ENCODE peak calls at places on chromosomes 4 and X, in five cellular contexts. R is transverse colon, D is ovary, J is right lobe of liver, W is stomach. Q is an unnamed sample.

GRCh38 chrX:69317721-69318120 is 152.5 kb upstream of the PJA1 start:
- DNase-seq in W (peak), D (no peak), J (no peak), R (no peak), Q (peak)

GRCh38 chrX:2498781-2499302 is 1.9 kb downstream of the DHRSX start:
- DNase-seq in J (peak), R (peak), W (peak), D (peak), Q (no peak)

GRCh38 chrX:106780259-106780658 is 22.2 kb upstream of the TBC1D8B start:
- DNase-seq in D (no peak), R (no peak), J (no peak), W (no peak), Q (no peak)

GRCh38 chr4:7328913-7329638 is 105.7 kb downstream of the PSAPL1 start:
- DNase-seq in R (no peak), W (no peak), D (peak), J (no peak), Q (no peak)

GRCh38 chr4:156545003-156545785 is 426.4 kb downstream of the PDGFC start:
- DNase-seq in R (no peak), D (no peak), J (no peak), W (no peak), Q (no peak)

GRCh38 chr4:42271096-42271495 is 118.6 kb upstream of the BEND4 start:
- DNase-seq in D (no peak), W (no peak), J (no peak), R (no peak), Q (no peak)

GRCh38 chr4:157221895-157222763 is 1.6 kb downstream of the GRIA2 start:
- DNase-seq in D (no peak), W (no peak), J (peak), R (no peak), Q (no peak)

GRCh38 chr4:15322016-15322415 is 105.8 kb upstream of the C1QTNF7 start:
- DNase-seq in D (no peak), W (no peak), R (no peak), J (no peak), Q (no peak)

GRCh38 chr4:56684320-56684719 is 3.2 kb upstream of the HOPX start:
- DNase-seq in J (no peak), W (no peak), D (no peak), R (no peak), Q (no peak)

GRCh38 chr4:3174371-3175338 is 74.3 kb upstream of the MSANTD1 start:
- DNase-seq in D (no peak), W (no peak), R (no peak), J (no peak), Q (no peak)

GRCh38 chr4:162075691-162076090 is 88.1 kb downstream of the FSTL5 start:
- DNase-seq in W (no peak), J (no peak), D (no peak), R (no peak), Q (no peak)

GRCh38 chr4:101393256-101393655 is 45.9 kb upstream of the PPP3CA start:
- DNase-seq in J (no peak), W (no peak), D (no peak), R (no peak), Q (no peak)

GRCh38 chr4:7964890-7965662 is 25.4 kb upstream of the AFAP1 start:
- DNase-seq in R (no peak), W (no peak), D (no peak), J (no peak), Q (no peak)

GRCh38 chrX:70477734-70478075 is 33.1 kb downstream of the DLG3 start:
- DNase-seq in J (no peak), D (no peak), W (no peak), R (no peak), Q (no peak)

GRCh38 chrX:136865270-136866168 is 15.0 kb downstream of the RBMX start:
- DNase-seq in R (no peak), D (no peak), J (no peak), W (no peak), Q (no peak)

GRCh38 chr4:146273204-146273901 is 59.0 kb downstream of the REELD1 start:
- DNase-seq in W (no peak), J (no peak), D (no peak), R (no peak), Q (no peak)

DNA sequence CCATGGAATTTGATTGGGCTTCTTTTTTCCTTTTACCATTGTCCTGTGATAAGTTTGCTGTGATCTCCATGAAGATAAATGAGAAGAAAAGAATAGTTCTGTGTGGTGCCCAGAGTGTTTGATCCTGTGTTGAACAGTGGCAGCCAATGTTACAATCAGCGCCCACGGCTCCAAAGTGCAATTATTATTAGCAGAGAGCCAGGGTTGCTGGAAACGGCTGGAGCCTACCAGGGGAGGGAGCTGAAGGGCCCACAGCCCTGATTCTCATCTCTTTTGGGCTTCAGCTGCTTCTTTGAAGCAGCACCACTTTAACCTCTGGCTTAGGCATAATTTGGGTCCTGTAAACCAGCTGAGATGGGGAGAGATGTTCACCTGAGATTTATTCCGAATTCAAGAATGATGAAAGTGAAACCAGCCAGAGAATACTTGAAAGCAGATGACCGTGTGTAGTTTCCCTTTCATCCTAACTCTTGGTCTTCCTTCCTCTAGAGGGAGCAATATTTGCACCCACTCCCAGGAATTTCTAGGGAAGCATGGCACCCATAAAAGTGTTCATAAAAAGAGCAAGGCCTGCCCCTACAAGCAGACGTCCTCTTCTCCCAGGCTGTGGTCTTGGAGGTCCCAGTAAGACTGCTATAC is 298.3 kb downstream of the EVC2 start:
- DNase-seq in D (no peak), W (no peak), R (no peak), J (no peak), Q (no peak)
- TF ChIP-seq CTCF in D (no peak), W (no peak), R (no peak), J (no peak), Q (no peak)

GRCh38 chrX:154399527-154400368 is 1.6 kb downstream of the RPL10 start:
- DNase-seq in W (no peak), D (no peak), J (no peak), R (no peak), Q (no peak)

GRCh38 chrX:154402622-154403127 is 4.5 kb downstream of the RPL10 start:
- DNase-seq in W (no peak), D (no peak), J (no peak), R (no peak), Q (no peak)

GRCh38 chrX:154403192-154403591 is 5.0 kb downstream of the RPL10 start:
- DNase-seq in D (no peak), J (no peak), W (no peak), R (no peak), Q (no peak)

GRCh38 chrX:154401918-154402621 is 3.9 kb downstream of the RPL10 start:
- DNase-seq in J (no peak), D (no peak), W (no peak), R (no peak), Q (no peak)

DNA sequence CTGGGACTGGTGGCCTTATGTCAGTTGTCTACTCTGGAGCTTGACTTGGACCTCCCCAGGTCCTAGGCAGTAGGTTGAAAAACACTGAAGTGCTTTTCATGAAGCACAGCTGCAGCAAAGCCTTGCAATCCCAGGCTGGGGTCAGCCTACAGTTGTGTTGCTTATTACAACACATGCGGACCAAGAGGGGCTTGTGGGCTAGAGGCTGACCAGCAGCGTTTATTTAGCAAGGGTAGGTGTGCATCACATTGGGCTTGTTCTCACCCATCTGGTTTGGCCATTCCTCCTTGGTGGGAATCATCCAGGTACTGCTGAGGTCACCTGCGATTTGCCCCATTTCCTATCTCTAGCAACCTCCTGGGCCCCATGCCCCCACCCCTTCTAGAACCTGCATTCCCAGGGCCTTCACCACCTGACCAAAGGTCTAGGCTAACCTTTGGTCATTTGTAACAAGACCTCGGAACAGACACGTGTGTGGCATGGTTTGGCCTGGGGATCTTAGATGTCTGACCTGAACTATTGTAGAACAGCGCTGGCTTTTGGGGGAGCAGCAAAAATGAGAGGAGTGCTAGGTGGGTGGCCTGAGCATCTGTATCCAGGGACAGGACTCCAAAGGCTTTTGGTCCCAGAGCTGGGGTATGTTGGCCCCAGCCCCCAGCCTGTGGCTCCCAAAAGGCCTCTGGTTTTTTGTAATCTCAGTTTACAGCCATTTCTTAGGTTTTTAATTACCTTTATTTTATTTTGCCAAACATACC is 3.0 kb downstream of the RPL10 start:
- DNase-seq in D (no peak), W (no peak), J (peak), R (no peak), Q (no peak)
- TF ChIP-seq POLR2A in D (no peak), W (peak), J (no peak), R (no peak), Q (no peak)

GRCh38 chrX:13843150-13843721 is 26.3 kb upstream of the GPM6B start:
- DNase-seq in W (no peak), R (no peak), J (no peak), D (no peak), Q (no peak)
- TF ChIP-seq CTCF in W (no peak), R (no peak), J (no peak), D (no peak), Q (no peak)

GRCh38 chrX:40998123-40998522 is 87.1 kb upstream of the USP9X start:
- DNase-seq in J (peak), W (no peak), R (no peak), D (no peak), Q (no peak)

GRCh38 chrX:41001327-41001726 is 83.9 kb upstream of the USP9X start:
- DNase-seq in W (no peak), D (no peak), J (peak), R (no peak), Q (no peak)

GRCh38 chrX:41002021-41002420 is 83.2 kb upstream of the USP9X start:
- DNase-seq in R (no peak), J (peak), D (no peak), W (no peak), Q (no peak)

DNA sequence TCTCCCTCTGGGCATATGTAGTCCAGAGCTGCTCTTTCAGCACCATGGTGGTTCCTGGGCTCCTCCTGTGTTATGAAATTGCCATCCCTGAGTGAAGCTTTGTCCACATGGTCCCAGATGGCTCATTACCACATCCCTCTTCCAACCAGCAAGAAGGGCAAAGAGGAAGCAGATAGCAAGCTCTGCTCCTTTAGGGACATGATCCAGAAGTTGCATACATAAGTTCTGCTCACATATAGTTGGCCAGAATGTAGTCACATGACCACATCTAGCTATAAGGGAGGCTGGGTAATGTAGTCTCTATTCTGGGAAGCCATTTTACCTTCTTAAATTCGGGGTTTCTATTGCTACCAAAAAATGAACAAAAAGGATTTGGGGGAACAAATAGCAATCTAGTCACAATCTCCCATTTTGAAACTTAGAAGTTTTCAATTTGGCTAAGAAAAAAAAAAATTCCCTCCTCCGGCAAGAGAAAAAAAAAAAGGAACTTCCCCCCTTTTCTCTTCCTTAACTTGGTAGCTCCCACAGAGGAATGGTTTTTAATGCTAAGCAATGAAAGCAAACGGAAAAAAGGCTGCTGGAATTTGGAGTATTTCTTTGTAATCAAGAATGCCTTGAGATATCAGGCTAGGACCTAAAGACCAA is 88.2 kb upstream of the USP9X start:
- DNase-seq in D (no peak), J (no peak), W (no peak), R (no peak), Q (no peak)
- TF ChIP-seq POLR2A in D (no peak), J (no peak), W (no peak), R (no peak), Q (no peak)

DNA sequence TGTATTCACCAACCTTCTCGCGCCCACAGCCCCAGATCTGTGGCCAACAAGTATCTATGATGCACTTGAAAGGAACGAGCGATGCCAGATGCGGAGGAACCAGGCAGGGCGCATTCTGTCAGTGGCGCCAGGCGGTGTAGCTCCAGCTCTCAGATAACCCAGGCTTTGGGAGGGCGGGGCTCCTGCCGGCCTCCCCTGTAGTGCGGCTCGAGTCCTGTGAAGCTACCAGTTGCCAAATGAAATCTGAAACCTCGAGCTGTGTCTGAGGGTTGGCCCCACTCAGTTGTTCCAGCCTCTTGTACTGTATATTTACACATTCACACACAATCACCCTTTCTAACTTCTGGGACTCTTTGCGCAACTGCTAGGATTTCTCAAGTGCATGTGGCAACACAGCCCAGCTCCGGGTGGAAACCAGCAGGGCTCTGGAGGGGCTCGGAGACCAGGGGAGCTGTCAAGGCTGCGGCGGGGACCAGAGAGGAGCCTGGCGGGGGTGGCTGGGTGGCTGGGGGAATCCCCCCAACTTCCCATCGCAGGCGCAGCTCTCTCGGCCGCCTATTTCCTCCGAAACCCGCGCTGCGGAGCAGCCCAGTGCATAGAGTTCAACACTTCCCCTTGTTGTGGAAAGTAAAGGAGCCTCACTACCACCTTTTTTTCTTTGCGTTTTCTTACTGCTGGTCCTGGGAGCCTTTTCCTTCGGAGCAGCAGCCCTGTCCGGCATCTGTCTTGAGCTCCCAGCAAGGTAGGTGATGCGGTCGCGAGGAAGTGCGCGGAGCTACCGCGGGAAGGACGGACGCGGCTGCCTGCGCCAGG is at the start of gene ARHGAP24:
- DNase-seq in D (peak), R (peak), J (peak), W (peak), Q (peak)
- TF ChIP-seq CTCF in D (no peak), R (no peak), J (no peak), W (no peak), Q (no peak)

GRCh38 chrX:110002300-110003166 is at the start of gene TMEM164:
- DNase-seq in W (peak), J (peak), R (peak), D (peak), Q (peak)
- TF ChIP-seq POLR2A in W (no peak), J (no peak), R (peak), D (no peak), Q (no peak)

Q was measured in esophagus muscularis mucosa.